ENCODE peak calls at places on chromosomes 4 and X, in four cellular contexts. X is WERI-Rb-1, V is GM06990, H is globus pallidus. F is an unnamed sample.

GRCh38 chr4:6270691-6271121 is 1.1 kb downstream of the WFS1 start:
- DNase-seq in H (no peak), X (no peak), V (no peak), F (no peak)

GRCh38 chr4:4818440-4819212 is 40.8 kb upstream of the MSX1 start:
- DNase-seq in X (no peak), H (no peak), V (no peak), F (no peak)

GRCh38 chr4:30718889-30719252 is 1.3 kb upstream of the PCDH7 start:
- DNase-seq in H (no peak), X (no peak), V (peak), F (peak)

GRCh38 chr4:176063718-176064117 is 1.9 kb upstream of the WDR17 start:
- DNase-seq in H (no peak), V (no peak), X (no peak), F (no peak)

GRCh38 chr4:150318527-150318926 is 240.3 kb downstream of the DCLK2 start:
- DNase-seq in H (no peak), X (no peak), V (no peak), F (no peak)

GRCh38 chrX:21781525-21781924 is 23.6 kb upstream of the SMPX start:
- DNase-seq in X (no peak), V (no peak), H (no peak), F (no peak)

GRCh38 chr4:79574741-79575451 is 166.9 kb upstream of the GK2 start:
- DNase-seq in X (peak), V (no peak), H (no peak), F (no peak)

GRCh38 chr4:75168548-75168947 is 235.6 kb downstream of the PARM1 start:
- DNase-seq in X (no peak), V (no peak), H (no peak), F (no peak)

GRCh38 chr4:140790765-140791164 is 34.6 kb upstream of the TBC1D9 start:
- DNase-seq in X (no peak), H (peak), V (peak), F (no peak)

GRCh38 chrX:72306085-72306801 is 529 bp upstream of the CITED1 start:
- DNase-seq in H (no peak), V (no peak), X (peak), F (no peak)